ENCODE peak calls at places on chromosomes 12 and 14, in four cellular contexts. One of them, this sample, is unnamed.

GRCh38 chr14:77988096-77988870 is 181.9 kb upstream of the NRXN3 start:
- DNase-seq in K562: no peak
- DNase-seq in HepG2: no peak
- DNase-seq in GM12878: no peak
- DNase-seq in this sample: no peak

GRCh38 chr12:76037130-76038105 is 5.8 kb upstream of the PHLDA1 start:
- DNase-seq in K562: peak; percentile 64
- DNase-seq in HepG2: peak; percentile 77
- DNase-seq in GM12878: peak; percentile 34
- DNase-seq in this sample: no peak

GRCh38 chr14:68781161-68782021 is 11.5 kb downstream of the ZFP36L1 start:
- DNase-seq in K562: peak; percentile 66
- DNase-seq in HepG2: no peak
- DNase-seq in GM12878: no peak
- DNase-seq in this sample: no peak

GRCh38 chr14:32078794-32079663 is 1.9 kb downstream of the ARHGAP5 start:
- DNase-seq in K562: no peak
- DNase-seq in HepG2: peak; percentile 96
- DNase-seq in GM12878: no peak
- DNase-seq in this sample: no peak

GRCh38 chr12:57216931-57217871 is 607 bp downstream of the NXPH4 start:
- DNase-seq in K562: no peak
- DNase-seq in HepG2: no peak
- DNase-seq in GM12878: no peak
- DNase-seq in this sample: no peak

GRCh38 chr12:18468521-18469075 is 207.3 kb downstream of the PIK3C2G start:
- DNase-seq in K562: no peak
- DNase-seq in HepG2: no peak
- DNase-seq in GM12878: no peak
- DNase-seq in this sample: no peak

GRCh38 chr12:89075890-89076591 is 276.3 kb downstream of the DUSP6 start:
- DNase-seq in K562: no peak
- DNase-seq in HepG2: no peak
- DNase-seq in GM12878: no peak
- DNase-seq in this sample: no peak

GRCh38 chr12:5691943-5692342 is 253.1 kb downstream of the ANO2 start:
- DNase-seq in K562: no peak
- DNase-seq in HepG2: no peak
- DNase-seq in GM12878: no peak
- DNase-seq in this sample: no peak

GRCh38 chr14:68982581-68982980 is 3.5 kb upstream of the ACTN1 start:
- DNase-seq in K562: no peak
- DNase-seq in HepG2: no peak
- DNase-seq in GM12878: no peak
- DNase-seq in this sample: no peak

GRCh38 chr12:116708826-116709756 is 28.8 kb downstream of the SPRING1 start:
- DNase-seq in K562: no peak
- DNase-seq in HepG2: peak; percentile 25
- DNase-seq in GM12878: no peak
- DNase-seq in this sample: no peak

GRCh38 chr12:104490221-104490620 is 33.5 kb downstream of the CHST11 start:
- DNase-seq in K562: no peak
- DNase-seq in HepG2: no peak
- DNase-seq in GM12878: no peak
- DNase-seq in this sample: no peak

GRCh38 chr12:104494137-104494815 is 37.5 kb downstream of the CHST11 start:
- DNase-seq in K562: peak; percentile 60
- DNase-seq in HepG2: no peak
- DNase-seq in GM12878: peak; percentile 57
- DNase-seq in this sample: no peak

GRCh38 chr12:104493504-104493903 is 36.8 kb downstream of the CHST11 start:
- DNase-seq in K562: no peak
- DNase-seq in HepG2: no peak
- DNase-seq in GM12878: no peak
- DNase-seq in this sample: no peak

GRCh38 chr12:104488383-104488782 is 31.6 kb downstream of the CHST11 start:
- DNase-seq in K562: no peak
- DNase-seq in HepG2: no peak
- DNase-seq in GM12878: no peak
- DNase-seq in this sample: no peak

GRCh38 chr12:104490850-104491249 is 34.1 kb downstream of the CHST11 start:
- DNase-seq in K562: no peak
- DNase-seq in HepG2: no peak
- DNase-seq in GM12878: no peak
- DNase-seq in this sample: no peak
- TF ChIP-seq CBFB in K562: no peak
- TF ChIP-seq CBFB in HepG2: no peak
- TF ChIP-seq CBFB in GM12878: no peak
- TF ChIP-seq CBFB in this sample: no peak

DNA sequence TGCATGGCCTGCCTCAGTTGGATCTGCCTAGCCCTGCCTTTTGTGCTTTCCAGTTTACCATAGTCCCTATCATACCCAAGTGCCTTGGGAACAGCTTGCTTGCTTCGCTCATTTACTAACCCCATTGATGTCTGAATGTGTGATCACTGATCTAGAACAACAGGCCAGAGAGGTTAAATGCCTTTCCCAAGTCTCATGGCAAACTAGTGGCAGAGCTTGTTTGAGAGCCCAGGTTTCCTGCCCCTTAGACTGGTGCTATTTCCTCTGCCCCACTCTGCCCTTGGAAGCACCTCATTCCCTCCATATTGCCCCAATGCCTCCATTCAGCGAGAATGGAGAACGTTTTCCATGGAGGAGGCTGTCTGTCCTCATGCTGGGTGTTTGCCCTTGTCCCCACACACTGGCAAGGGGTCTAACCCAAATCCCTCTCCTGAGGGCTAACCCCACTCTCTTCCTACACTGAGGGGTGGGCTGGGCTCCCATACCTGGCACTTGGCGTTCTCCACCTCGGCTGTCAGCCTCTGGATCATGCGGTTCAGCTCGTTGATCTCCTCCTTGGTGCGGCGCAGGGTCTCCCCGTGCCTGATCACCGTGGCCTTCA is 19.8 kb downstream of the KRT7 start:
- DNase-seq in K562: no peak
- DNase-seq in HepG2: no peak
- DNase-seq in GM12878: no peak
- DNase-seq in this sample: no peak
- TF ChIP-seq NR2C2 in K562: no peak
- TF ChIP-seq NR2C2 in HepG2: no peak
- TF ChIP-seq NR2C2 in GM12878: no peak
- TF ChIP-seq NR2C2 in this sample: no peak

DNA sequence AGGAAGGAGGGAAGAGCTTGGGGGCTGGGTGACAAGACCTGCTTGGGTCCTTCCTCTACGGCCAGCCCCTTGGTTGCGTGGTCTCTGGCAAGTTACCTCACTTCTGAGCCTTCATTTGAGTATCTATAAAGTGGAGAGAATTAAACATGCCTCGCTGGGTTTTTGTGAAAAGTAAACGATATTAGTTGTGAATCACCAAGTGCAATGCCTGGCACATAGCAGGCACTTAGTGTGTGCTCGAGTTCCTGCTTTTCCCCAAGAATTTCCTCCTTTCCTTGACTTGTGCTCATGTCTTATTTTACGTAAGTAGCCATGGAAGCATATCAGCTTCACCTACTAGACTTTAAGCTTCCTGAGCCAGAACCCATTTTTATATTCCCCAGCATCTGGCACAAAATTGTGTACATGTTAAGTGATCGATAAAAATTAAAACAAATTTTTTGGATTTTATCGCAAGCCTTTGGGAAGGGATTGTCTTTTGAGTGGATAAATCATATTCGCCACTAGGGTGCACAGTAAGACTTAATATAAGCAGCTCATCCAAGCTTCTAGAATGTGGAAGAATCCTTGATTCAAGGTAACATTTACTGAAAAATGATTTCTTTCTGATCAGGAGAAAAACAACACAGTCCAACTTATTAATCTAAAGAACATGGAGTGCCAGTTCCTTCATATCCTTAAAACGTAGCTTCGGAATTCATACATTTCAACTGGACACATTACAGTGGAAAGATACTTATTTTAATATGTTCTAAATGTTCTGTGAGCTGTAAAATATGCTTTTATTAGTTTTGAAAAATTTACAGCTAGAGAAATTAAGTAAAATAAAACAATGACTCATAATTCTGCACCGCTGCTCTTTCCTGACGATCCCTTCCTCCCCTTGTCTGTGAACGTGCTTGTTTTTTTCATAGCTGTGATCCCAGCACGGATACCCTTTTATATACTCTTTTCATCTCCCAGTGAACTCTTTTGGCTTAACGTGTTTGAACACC is 62.0 kb downstream of the SLC25A47 start:
- DNase-seq in K562: no peak
- DNase-seq in HepG2: peak; percentile 40
- DNase-seq in GM12878: no peak
- DNase-seq in this sample: no peak
- TF ChIP-seq CBFB in K562: no peak
- TF ChIP-seq CBFB in HepG2: no peak
- TF ChIP-seq CBFB in GM12878: no peak
- TF ChIP-seq CBFB in this sample: no peak

GRCh38 chr12:111438501-111438900 is 32.8 kb downstream of the SH2B3 start:
- DNase-seq in K562: no peak
- DNase-seq in HepG2: no peak
- DNase-seq in GM12878: no peak
- DNase-seq in this sample: no peak
- TF ChIP-seq NR2C2 in K562: no peak
- TF ChIP-seq NR2C2 in HepG2: no peak
- TF ChIP-seq NR2C2 in GM12878: no peak
- TF ChIP-seq NR2C2 in this sample: no peak

GRCh38 chr14:97350894-97351713 is 553.9 kb downstream of the VRK1 start:
- DNase-seq in K562: no peak
- DNase-seq in HepG2: no peak
- DNase-seq in GM12878: no peak
- DNase-seq in this sample: no peak

GRCh38 chr14:97353102-97353501 is 555.9 kb downstream of the VRK1 start:
- DNase-seq in K562: no peak
- DNase-seq in HepG2: no peak
- DNase-seq in GM12878: no peak
- DNase-seq in this sample: no peak

GRCh38 chr14:97346675-97347074 is 549.5 kb downstream of the VRK1 start:
- DNase-seq in K562: no peak
- DNase-seq in HepG2: no peak
- DNase-seq in GM12878: no peak
- DNase-seq in this sample: no peak

GRCh38 chr14:97350415-97350814 is 553.2 kb downstream of the VRK1 start:
- DNase-seq in K562: no peak
- DNase-seq in HepG2: no peak
- DNase-seq in GM12878: no peak
- DNase-seq in this sample: no peak

GRCh38 chr14:97349946-97350345 is 552.8 kb downstream of the VRK1 start:
- DNase-seq in K562: no peak
- DNase-seq in HepG2: peak; percentile 13
- DNase-seq in GM12878: no peak
- DNase-seq in this sample: no peak
- TF ChIP-seq CBFB in K562: no peak
- TF ChIP-seq CBFB in HepG2: no peak
- TF ChIP-seq CBFB in GM12878: no peak
- TF ChIP-seq CBFB in this sample: no peak

GRCh38 chr12:47943492-47944359 is 19.7 kb upstream of the TMEM106C start:
- DNase-seq in K562: no peak
- DNase-seq in HepG2: peak; percentile 19
- DNase-seq in GM12878: no peak
- DNase-seq in this sample: no peak
- TF ChIP-seq NR2C2 in K562: no peak
- TF ChIP-seq NR2C2 in HepG2: no peak
- TF ChIP-seq NR2C2 in GM12878: no peak
- TF ChIP-seq NR2C2 in this sample: no peak

DNA sequence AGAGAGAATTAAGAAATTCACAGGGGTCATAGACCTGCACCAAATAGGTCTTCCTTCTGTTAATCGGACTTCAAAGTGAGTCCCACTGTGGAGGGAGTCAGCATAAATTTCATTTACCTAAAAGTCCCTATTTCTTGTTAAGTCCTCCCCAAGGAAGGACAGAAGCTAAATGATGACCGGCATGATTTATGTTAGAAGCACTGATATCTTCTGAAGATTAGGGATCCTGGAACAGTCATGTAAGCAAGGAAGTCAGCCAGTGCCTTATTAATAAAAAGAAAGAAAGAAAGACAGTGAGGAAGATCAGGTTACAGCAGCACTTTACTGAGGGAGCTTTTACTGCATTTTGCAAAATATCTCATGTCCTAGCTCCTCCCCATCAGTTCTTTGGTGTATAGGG is 287.5 kb downstream of the FOXG1 start:
- DNase-seq in K562: no peak
- DNase-seq in HepG2: no peak
- DNase-seq in GM12878: no peak
- DNase-seq in this sample: no peak
- TF ChIP-seq CBFB in K562: no peak
- TF ChIP-seq CBFB in HepG2: no peak
- TF ChIP-seq CBFB in GM12878: no peak
- TF ChIP-seq CBFB in this sample: no peak

GRCh38 chr14:71322660-71323250 is 415.5 kb downstream of the PCNX1 start:
- DNase-seq in K562: no peak
- DNase-seq in HepG2: no peak
- DNase-seq in GM12878: peak; percentile 66
- DNase-seq in this sample: no peak

GRCh38 chr14:71327691-71328090 is 420.4 kb downstream of the PCNX1 start:
- DNase-seq in K562: no peak
- DNase-seq in HepG2: no peak
- DNase-seq in GM12878: no peak
- DNase-seq in this sample: no peak

GRCh38 chr14:71328183-71328582 is 420.9 kb downstream of the PCNX1 start:
- DNase-seq in K562: no peak
- DNase-seq in HepG2: no peak
- DNase-seq in GM12878: peak; percentile 66
- DNase-seq in this sample: no peak

GRCh38 chr14:71321556-71322315 is 414.5 kb downstream of the PCNX1 start:
- DNase-seq in K562: no peak
- DNase-seq in HepG2: peak; percentile 72
- DNase-seq in GM12878: no peak
- DNase-seq in this sample: no peak

GRCh38 chr14:71324767-71325272 is 417.6 kb downstream of the PCNX1 start:
- DNase-seq in K562: peak; percentile 66
- DNase-seq in HepG2: no peak
- DNase-seq in GM12878: peak; percentile 89
- DNase-seq in this sample: no peak
- TF ChIP-seq NR2C2 in K562: no peak
- TF ChIP-seq NR2C2 in HepG2: no peak
- TF ChIP-seq NR2C2 in GM12878: no peak
- TF ChIP-seq NR2C2 in this sample: no peak

GRCh38 chr12:62643470-62643869 is 176.8 kb downstream of the MON2 start:
- DNase-seq in K562: no peak
- DNase-seq in HepG2: no peak
- DNase-seq in GM12878: no peak
- DNase-seq in this sample: no peak

GRCh38 chr12:62646566-62646965 is 179.9 kb downstream of the MON2 start:
- DNase-seq in K562: no peak
- DNase-seq in HepG2: no peak
- DNase-seq in GM12878: no peak
- DNase-seq in this sample: no peak

GRCh38 chr12:62649412-62650116 is 182.9 kb downstream of the MON2 start:
- DNase-seq in K562: no peak
- DNase-seq in HepG2: no peak
- DNase-seq in GM12878: no peak
- DNase-seq in this sample: no peak

GRCh38 chr12:62651138-62651537 is 184.5 kb downstream of the MON2 start:
- DNase-seq in K562: no peak
- DNase-seq in HepG2: no peak
- DNase-seq in GM12878: no peak
- DNase-seq in this sample: no peak

GRCh38 chr12:62647586-62647985 is 181.0 kb downstream of the MON2 start:
- DNase-seq in K562: no peak
- DNase-seq in HepG2: no peak
- DNase-seq in GM12878: no peak
- DNase-seq in this sample: no peak
- TF ChIP-seq CBFB in K562: no peak
- TF ChIP-seq CBFB in HepG2: no peak
- TF ChIP-seq CBFB in GM12878: no peak
- TF ChIP-seq CBFB in this sample: no peak

This sample was measured in WTC11.